ENCODE peak calls at places on chromosome 6, in four cellular contexts. Z is HCT116, I is Panc1, C is GM12878. Y is an unnamed sample.

GRCh38 chr6:158016571-158017383 is 35.1 kb downstream of the SYNJ2 start:
- DNase-seq in Z (no peak), I (no peak), C (no peak), Y (no peak)

GRCh38 chr6:23222724-23223123 is 653.4 kb downstream of the HDGFL1 start:
- DNase-seq in Z (no peak), I (no peak), C (no peak), Y (no peak)

GRCh38 chr6:33631971-33632585 is 11.0 kb downstream of the ITPR3 start:
- DNase-seq in Z (no peak), I (no peak), C (no peak), Y (no peak)

GRCh38 chr6:142845143-142845571 is 99.8 kb downstream of the HIVEP2 start:
- DNase-seq in Z (no peak), I (no peak), C (no peak), Y (no peak)

GRCh38 chr6:167827588-167828324 is 1.0 kb downstream of the AFDN start:
- DNase-seq in Z (no peak), I (no peak), C (no peak), Y (no peak)

GRCh38 chr6:167804281-167805013 is 22.3 kb upstream of the AFDN start:
- DNase-seq in Z (no peak), I (no peak), C (no peak), Y (no peak)

GRCh38 chr6:124078169-124078568 is 274.5 kb downstream of the NKAIN2 start:
- DNase-seq in Z (no peak), I (no peak), C (no peak), Y (no peak)

GRCh38 chr6:52020961-52021570 is 66.3 kb downstream of the PKHD1 start:
- DNase-seq in Z (peak; percentile 3), I (no peak), C (no peak), Y (no peak)

GRCh38 chr6:98839788-98840361 is 5.5 kb downstream of the POU3F2 start:
- DNase-seq in Z (no peak), I (no peak), C (no peak), Y (no peak)

GRCh38 chr6:4446982-4447381 is 311.6 kb upstream of the ECI2 start:
- DNase-seq in Z (no peak), I (no peak), C (no peak), Y (no peak)

GRCh38 chr6:40276176-40276575 is 311.0 kb downstream of the LRFN2 start:
- DNase-seq in Z (no peak), I (no peak), C (no peak), Y (no peak)

GRCh38 chr6:144219056-144219685 is 66.0 kb upstream of the UTRN start:
- DNase-seq in Z (peak; percentile 40), I (no peak), C (peak; percentile 8), Y (peak; percentile 34)

GRCh38 chr6:100088009-100088408 is 94.0 kb upstream of the MCHR2 start:
- DNase-seq in Z (peak; percentile 22), I (no peak), C (no peak), Y (no peak)

GRCh38 chr6:157269261-157269794 is 54.0 kb downstream of the TMEM242 start:
- DNase-seq in Z (no peak), I (no peak), C (no peak), Y (no peak)

GRCh38 chr6:168725821-168726220 is 284.8 kb downstream of the SMOC2 start:
- DNase-seq in Z (no peak), I (no peak), C (no peak), Y (no peak)

GRCh38 chr6:24910850-24911712 is 24.7 kb downstream of the RIPOR2 start:
- DNase-seq in Z (no peak), I (no peak), C (no peak), Y (no peak)

GRCh38 chr6:162683135-162683534 is 44.4 kb downstream of the PRKN start:
- DNase-seq in Z (no peak), I (no peak), C (no peak), Y (no peak)

GRCh38 chr6:167550936-167551633 is 226.2 kb downstream of the TTLL2 start:
- DNase-seq in Z (no peak), I (no peak), C (no peak), Y (no peak)

GRCh38 chr6:169969372-169970099 is 218.1 kb downstream of the ERMARD start:
- DNase-seq in Z (no peak), I (no peak), C (no peak), Y (no peak)

GRCh38 chr6:168908887-168909286 is 344.8 kb downstream of the THBS2 start:
- DNase-seq in Z (no peak), I (no peak), C (no peak), Y (no peak)

GRCh38 chr6:126071000-126071647 is 84.8 kb downstream of the TRMT11 start:
- DNase-seq in Z (no peak), I (no peak), C (no peak), Y (no peak)

GRCh38 chr6:137259349-137259748 is 40.2 kb upstream of the IFNGR1 start:
- DNase-seq in Z (no peak), I (no peak), C (no peak), Y (no peak)

GRCh38 chr6:70413829-70414494 is 654 bp downstream of the FAM135A start:
- DNase-seq in Z (no peak), I (no peak), C (no peak), Y (no peak)

GRCh38 chr6:159279790-159280277 is 110.6 kb downstream of the FNDC1 start:
- DNase-seq in Z (peak; percentile 24), I (no peak), C (no peak), Y (no peak)

GRCh38 chr6:29652198-29652584 is 4.7 kb upstream of the MOG start:
- DNase-seq in Z (no peak), I (no peak), C (no peak), Y (no peak)

GRCh38 chr6:78523622-78524021 is 343.7 kb upstream of the IRAK1BP1 start:
- DNase-seq in Z (no peak), I (no peak), C (no peak), Y (no peak)

GRCh38 chr6:101650402-101651100 is 257.0 kb downstream of the GRIK2 start:
- DNase-seq in Z (no peak), I (no peak), C (no peak), Y (no peak)

GRCh38 chr6:113423956-113424355 is 433.2 kb upstream of the MARCKS start:
- DNase-seq in Z (no peak), I (no peak), C (no peak), Y (no peak)

GRCh38 chr6:157669747-157670216 is 153.3 kb upstream of the SNX9 start:
- DNase-seq in Z (no peak), I (no peak), C (no peak), Y (no peak)

GRCh38 chr6:7697432-7697819 is 28.5 kb upstream of the BMP6 start:
- DNase-seq in Z (no peak), I (no peak), C (no peak), Y (no peak)

GRCh38 chr6:93343476-93343875 is 75.9 kb downstream of the EPHA7 start:
- DNase-seq in Z (no peak), I (no peak), C (no peak), Y (no peak)

GRCh38 chr6:80163754-80164187 is 57.3 kb downstream of the BCKDHB start:
- DNase-seq in Z (peak; percentile 72), I (peak; percentile 85), C (peak; percentile 27), Y (peak; percentile 45)

GRCh38 chr6:26571592-26572296 is 25.0 kb upstream of the ABT1 start:
- DNase-seq in Z (peak; percentile 87), I (peak; percentile 98), C (peak; percentile 67), Y (peak; percentile 63)

GRCh38 chr6:99225172-99225571 is 124.3 kb downstream of the FAXC start:
- DNase-seq in Z (no peak), I (no peak), C (no peak), Y (no peak)

GRCh38 chr6:21461844-21462518 is 131.6 kb upstream of the SOX4 start:
- DNase-seq in Z (no peak), I (no peak), C (no peak), Y (peak; percentile 17)

GRCh38 chr6:106092279-106092678 is 6.1 kb downstream of the PRDM1 start:
- DNase-seq in Z (no peak), I (no peak), C (no peak), Y (no peak)
- H3K4me3 ChIP-seq in Z (no peak overlapping the region), I (no peak overlapping the region), C (no peak overlapping the region), Y (no peak overlapping the region)

DNA sequence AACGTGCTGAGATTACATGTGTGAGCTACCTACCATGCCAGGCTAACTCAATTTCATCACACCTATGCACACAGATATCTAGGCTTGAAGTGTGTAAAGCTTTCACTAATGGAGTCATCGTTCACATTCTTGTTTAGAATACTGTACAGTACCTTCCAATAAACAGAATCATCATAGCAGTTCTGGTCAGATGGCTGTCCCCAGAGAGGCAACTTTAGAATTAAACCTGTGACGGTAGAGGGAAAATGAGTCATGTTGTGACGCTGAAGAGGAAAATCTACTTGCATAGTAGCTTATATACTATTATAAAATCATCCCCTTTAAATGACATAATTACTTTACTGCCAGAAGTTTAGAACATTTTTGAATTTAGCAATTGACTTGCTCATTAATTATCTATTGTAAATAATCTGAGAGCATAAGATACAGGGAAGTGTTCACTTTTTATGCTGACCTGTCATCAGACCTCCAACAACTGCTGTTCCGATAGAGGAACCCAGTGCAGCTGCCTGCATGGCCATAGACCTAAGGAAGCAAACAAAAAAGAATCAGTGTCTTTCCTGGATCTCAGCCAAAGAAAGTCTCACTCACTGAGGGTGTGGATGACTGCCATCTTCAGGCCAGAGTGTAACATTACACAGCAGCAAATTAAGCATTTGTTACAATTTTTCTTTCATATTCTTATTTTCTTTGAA is 29.8 kb downstream of the RHAG start:
- DNase-seq in Z (peak; percentile 93), I (peak; percentile 52), C (peak; percentile 11), Y (peak; percentile 60)
- TF ChIP-seq POLR2AphosphoS5 in Z (peak; percentile 62), I (no peak), C (no peak), Y (peak; percentile 37)

GRCh38 chr6:110013396-110013795 is 35.3 kb downstream of the GPR6 start:
- DNase-seq in Z (no peak), I (no peak), C (no peak), Y (no peak)
- TF ChIP-seq REST in Z (no peak), I (no peak), C (no peak), Y (no peak)

GRCh38 chr6:165987483-165988305 is 180.0 kb downstream of the TBXT start:
- DNase-seq in Z (no peak), I (no peak), C (no peak), Y (no peak)
- H3K4me3 ChIP-seq in Z (no peak overlapping the region), I (peak overlapping the region; percentile 27), C (no peak overlapping the region), Y (no peak overlapping the region)

GRCh38 chr6:105272783-105273182 is 93.0 kb upstream of the POPDC3 start:
- DNase-seq in Z (no peak), I (no peak), C (no peak), Y (no peak)
- TF ChIP-seq POLR2AphosphoS5 in Z (no peak), I (no peak), C (no peak), Y (no peak)

GRCh38 chr6:69098910-69099309 is 463.8 kb downstream of the ADGRB3 start:
- DNase-seq in Z (no peak), I (no peak), C (no peak), Y (no peak)
- TF ChIP-seq REST in Z (no peak), I (no peak), C (no peak), Y (no peak)

DNA sequence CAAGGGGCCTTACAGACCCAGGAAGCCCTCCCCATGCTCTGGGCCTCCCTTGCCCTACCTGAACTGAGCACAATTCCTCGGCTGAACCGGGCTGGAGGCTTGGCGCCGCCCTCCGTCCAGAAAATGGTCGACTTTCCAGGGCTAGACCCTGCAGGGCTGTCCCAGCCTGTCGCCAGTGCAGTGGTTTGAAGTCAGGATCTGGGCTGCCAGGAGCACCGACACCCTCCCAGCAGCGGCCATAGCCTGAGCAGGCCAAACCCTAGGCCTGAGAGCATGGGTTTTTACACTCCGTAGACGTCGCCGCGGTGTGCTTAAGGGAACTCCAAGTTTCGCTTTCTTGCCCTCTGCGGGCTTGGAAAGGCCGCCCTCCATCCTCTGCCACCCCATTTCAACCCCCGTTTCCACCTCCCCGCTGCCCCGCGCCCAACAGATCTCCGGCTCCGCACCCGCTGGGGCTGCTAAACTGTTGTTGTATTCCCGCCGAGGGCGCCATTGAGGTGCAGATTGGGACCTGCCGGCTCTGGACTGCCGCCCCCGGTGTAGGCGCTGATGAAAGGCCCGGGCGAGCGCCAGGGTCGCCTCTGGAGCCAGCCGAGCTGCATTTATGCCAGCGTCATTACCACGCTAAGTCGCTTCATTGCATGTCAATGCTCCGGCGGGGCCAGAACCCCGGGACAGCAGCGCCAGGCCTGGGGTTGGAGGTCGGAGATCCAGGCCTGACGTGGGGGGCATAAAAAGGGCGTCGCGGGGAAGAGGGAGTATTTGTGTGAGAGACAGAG is 2.2 kb upstream of the TFAP2A start:
- DNase-seq in Z (no peak), I (no peak), C (no peak), Y (no peak)
- H3K4me3 ChIP-seq in Z (no peak overlapping the region), I (no peak overlapping the region), C (no peak overlapping the region), Y (no peak overlapping the region)